ENCODE peak calls at places on chromosomes 2 and 18, in nine cellular contexts. Y is adrenal gland, S is suprapubic skin, N is SK-N-SH, O is neural progenitor cell, B is endothelial cell of umbilical vein, T is IMR-90, M is RWPE2, U is tibial artery. C is an unnamed sample.

GRCh38 chr2:20168727-20169696 is 55.9 kb downstream of the SDC1 start:
- DNase-seq in Y (no peak), S (peak; percentile 64), N (no peak), O (no peak), B (no peak), T (no peak), M (no peak), U (no peak), C (no peak)

GRCh38 chr2:199458017-199458805 is 472 bp upstream of the SATB2 start:
- DNase-seq in Y (no peak), S (no peak), N (no peak), O (peak; percentile 78), B (peak; percentile 15), T (no peak), M (no peak), U (no peak), C (peak; percentile 88)

GRCh38 chr2:46915281-46915810 is at the start of gene MCFD2:
- DNase-seq in Y (peak; percentile 42), S (peak; percentile 84), N (no peak), O (no peak), B (no peak), T (no peak), M (no peak), U (peak; percentile 86), C (no peak)

GRCh38 chr18:73023975-73024374 is 156.2 kb upstream of the NETO1 start:
- DNase-seq in Y (no peak), S (no peak), N (no peak), O (no peak), B (no peak), T (no peak), M (no peak), U (no peak), C (no peak)

GRCh38 chr2:100259991-100260390 is 62.3 kb downstream of the LONRF2 start:
- DNase-seq in Y (no peak), S (peak; percentile 40), N (no peak), O (no peak), B (no peak), T (no peak), M (no peak), U (peak; percentile 17), C (no peak)

GRCh38 chr18:33495278-33495677 is 54.8 kb upstream of the CCDC178 start:
- DNase-seq in Y (no peak), S (no peak), N (peak; percentile 36), O (peak; percentile 70), B (peak; percentile 10), T (peak; percentile 13), M (no peak), U (no peak), C (peak; percentile 35)

GRCh38 chr2:60581461-60582282 is 28.2 kb upstream of the BCL11A start:
- DNase-seq in Y (peak; percentile 37), S (no peak), N (peak; percentile 95), O (peak; percentile 87), B (peak; percentile 49), T (peak; percentile 27), M (no peak), U (peak; percentile 66), C (peak; percentile 76)

GRCh38 chr18:59918320-59918755 is 18.5 kb downstream of the PMAIP1 start:
- DNase-seq in Y (peak; percentile 51), S (no peak), N (peak; percentile 49), O (peak; percentile 27), B (no peak), T (peak; percentile 61), M (peak; percentile 69), U (no peak), C (peak; percentile 72)

GRCh38 chr2:202908186-202908585 is 3.3 kb downstream of the WDR12 start:
- DNase-seq in Y (no peak), S (no peak), N (no peak), O (no peak), B (no peak), T (no peak), M (no peak), U (no peak), C (no peak)

GRCh38 chr2:240991378-240992263 is 6.8 kb upstream of the SNED1 start:
- DNase-seq in Y (peak; percentile 99), S (peak; percentile 96), N (no peak), O (no peak), B (peak; percentile 98), T (peak; percentile 97), M (peak; percentile 88), U (peak; percentile 98), C (peak; percentile 51)

GRCh38 chr2:10140841-10141610 is 18.5 kb downstream of the RRM2 start:
- DNase-seq in Y (no peak), S (no peak), N (no peak), O (no peak), B (no peak), T (no peak), M (peak; percentile 34), U (no peak), C (no peak)

DNA sequence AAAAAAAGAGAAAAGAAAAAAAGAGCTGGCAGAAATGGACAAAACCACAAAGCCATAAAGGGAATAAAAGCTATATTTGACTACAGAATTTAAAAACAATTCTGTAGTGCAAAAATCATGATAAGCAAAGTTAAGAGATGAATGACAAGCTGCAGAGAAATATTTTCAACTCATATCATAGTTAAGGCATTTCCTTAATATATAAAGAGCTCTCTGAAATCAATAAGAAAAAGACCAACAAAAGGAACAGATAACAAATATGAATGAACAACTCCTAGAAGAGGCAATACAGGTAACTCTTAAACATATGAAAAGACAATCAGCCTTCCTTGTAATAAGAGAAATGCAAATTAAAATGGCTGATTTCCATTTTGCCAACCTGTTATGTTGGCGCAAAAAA is 26.2 kb downstream of the OTOF start:
- DNase-seq in Y (no peak), S (no peak), N (no peak), O (no peak), B (no peak), T (no peak), M (no peak), U (no peak), C (no peak)
- TF ChIP-seq CTCF in Y (no peak), S (no peak), N (no peak), O (no peak), B (no peak), T (no peak), M (no peak), U (no peak), C (no peak)

GRCh38 chr18:37470986-37471385 is 94.6 kb downstream of the CELF4 start:
- DNase-seq in Y (no peak), S (no peak), N (no peak), O (no peak), B (no peak), T (no peak), M (no peak), U (no peak), C (no peak)

GRCh38 chr18:37471619-37472018 is 94.0 kb downstream of the CELF4 start:
- DNase-seq in Y (no peak), S (no peak), N (peak; percentile 53), O (no peak), B (no peak), T (no peak), M (no peak), U (no peak), C (peak; percentile 1)

GRCh38 chr18:37481058-37481457 is 84.5 kb downstream of the CELF4 start:
- DNase-seq in Y (no peak), S (no peak), N (no peak), O (peak; percentile 26), B (no peak), T (no peak), M (no peak), U (no peak), C (no peak)

GRCh38 chr18:37476611-37477295 is 88.8 kb downstream of the CELF4 start:
- DNase-seq in Y (no peak), S (no peak), N (no peak), O (no peak), B (no peak), T (no peak), M (no peak), U (no peak), C (no peak)

DNA sequence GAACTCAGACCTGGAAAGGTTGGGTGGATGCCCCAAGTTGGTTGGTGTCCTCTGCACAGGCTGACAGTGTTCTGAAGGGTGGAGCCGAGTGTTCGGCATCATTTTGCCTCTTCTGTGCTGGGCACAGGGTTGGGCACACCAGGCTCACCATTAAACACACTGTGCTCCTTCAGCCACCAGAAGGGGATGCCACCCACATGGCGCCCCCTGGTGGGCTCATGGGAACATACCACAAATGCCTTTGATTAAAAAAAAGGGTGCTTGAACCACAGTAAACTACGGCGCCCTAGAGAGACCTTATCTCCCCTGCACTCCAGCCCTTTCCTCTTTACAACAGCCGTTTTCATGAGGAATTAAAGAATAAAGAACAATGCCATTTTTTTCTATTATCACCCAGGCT is 89.4 kb downstream of the CELF4 start:
- DNase-seq in Y (no peak), S (no peak), N (peak; percentile 62), O (peak; percentile 73), B (peak; percentile 10), T (peak; percentile 14), M (no peak), U (no peak), C (peak; percentile 62)
- H3K27me3 ChIP-seq in Y (no peaks in the 10 kb centered on the region), S (peaks cover 37% of the 10 kb centered on the region), N (no peaks in the 10 kb centered on the region), O (no peaks in the 10 kb centered on the region), B (no peaks in the 10 kb centered on the region), T (peaks cover 30% of the 10 kb centered on the region), M (peaks cover 3% of the 10 kb centered on the region), U (peaks cover 43% of the 10 kb centered on the region), C (peaks cover 80% of the 10 kb centered on the region)

GRCh38 chr2:2765176-2765800 is 434.2 kb upstream of the MYT1L start:
- DNase-seq in Y (no peak), S (no peak), N (no peak), O (no peak), B (no peak), T (no peak), M (no peak), U (no peak), C (no peak)

GRCh38 chr2:2769481-2770431 is 438.7 kb upstream of the MYT1L start:
- DNase-seq in Y (no peak), S (no peak), N (peak; percentile 64), O (no peak), B (no peak), T (no peak), M (no peak), U (no peak), C (peak; percentile 24)

GRCh38 chr2:2765839-2766495 is 434.9 kb upstream of the MYT1L start:
- DNase-seq in Y (no peak), S (peak; percentile 67), N (no peak), O (no peak), B (no peak), T (no peak), M (no peak), U (no peak), C (no peak)

GRCh38 chr2:2767837-2768236 is 436.8 kb upstream of the MYT1L start:
- DNase-seq in Y (no peak), S (no peak), N (no peak), O (no peak), B (no peak), T (no peak), M (no peak), U (no peak), C (no peak)

DNA sequence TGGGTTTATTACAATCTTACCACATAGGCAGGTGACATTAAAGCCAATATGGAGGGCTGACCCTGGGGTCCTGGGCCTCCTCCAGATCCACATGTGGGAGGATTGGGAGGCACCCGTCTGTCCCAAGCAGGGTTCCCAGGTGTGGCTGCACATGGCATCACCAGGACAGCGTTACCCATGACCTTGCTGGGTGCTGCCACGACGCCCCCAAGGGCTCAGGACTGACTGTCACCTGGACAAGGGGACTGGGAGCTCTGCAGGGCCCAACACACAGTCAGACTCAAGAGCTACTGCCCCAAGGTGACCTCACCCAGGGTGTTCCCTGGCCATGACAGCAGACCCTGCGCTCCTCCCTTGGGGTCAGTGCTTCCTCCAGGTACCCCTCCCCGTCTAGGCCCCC is 437.4 kb upstream of the MYT1L start:
- DNase-seq in Y (no peak), S (no peak), N (no peak), O (no peak), B (no peak), T (no peak), M (no peak), U (no peak), C (no peak)
- H3K9me3 ChIP-seq in Y (no peaks in the 10 kb centered on the region), S (no peaks in the 10 kb centered on the region), N (no peaks in the 10 kb centered on the region), O (no peaks in the 10 kb centered on the region), B (peaks cover 6% of the 10 kb centered on the region), T (peaks cover 77% of the 10 kb centered on the region), M (peaks cover 4% of the 10 kb centered on the region), U (no peaks in the 10 kb centered on the region), C (no peaks in the 10 kb centered on the region)

GRCh38 chr18:40431071-40431998 is 1523.7 kb upstream of the PIK3C3 start:
- DNase-seq in Y (no peak), S (no peak), N (no peak), O (no peak), B (no peak), T (no peak), M (no peak), U (no peak), C (no peak)
- TF ChIP-seq CTCF in Y (no peak), S (no peak), N (no peak), O (no peak), B (no peak), T (no peak), M (no peak), U (no peak), C (no peak)

C was measured in A673.